ENCODE peak calls at places on chromosomes 4 and X, in ten cellular contexts. N is GM20000, T is hypothalamus, Z is mucosa of descending colon, X is AG10803, S is EH, M is NCI-H510A treated with DMSO at 0.1 percent for 48 hours, D is foreskin fibroblast, E is endodermal cell, J is sciatic nerve. P is an unnamed sample.

GRCh38 chrX:155211208-155211607 is 5.1 kb upstream of the VBP1 start:
- DNase-seq in T (no peak), D (no peak), J (no peak), E (no peak), Z (no peak), M (no peak), X (no peak), N (no peak), S (no peak), P (no peak)

GRCh38 chr4:85953651-85954018 is 406.2 kb downstream of the MAPK10 start:
- DNase-seq in Z (no peak), T (no peak), J (no peak), X (peak; percentile 40), S (peak; percentile 90), D (peak; percentile 62), N (no peak), E (no peak), M (no peak), P (no peak)

GRCh38 chr4:11471613-11472012 is 42.9 kb upstream of the HS3ST1 start:
- DNase-seq in J (no peak), S (no peak), T (no peak), M (no peak), D (no peak), N (peak; percentile 16), E (no peak), Z (no peak), X (no peak), P (no peak)

GRCh38 chr4:1234811-1235292 is 14.1 kb downstream of the CTBP1 start:
- DNase-seq in S (no peak), T (no peak), M (no peak), J (peak; percentile 55), N (no peak), X (no peak), Z (peak; percentile 17), E (no peak), D (no peak), P (no peak)

GRCh38 chr4:7573692-7574091 is 139.0 kb upstream of the PSAPL1 start:
- DNase-seq in X (no peak), E (no peak), J (no peak), Z (no peak), S (no peak), M (no peak), N (no peak), D (no peak), T (no peak), P (no peak)

GRCh38 chr4:8155660-8156421 is 2.8 kb downstream of the ABLIM2 start:
- DNase-seq in S (no peak), X (no peak), N (no peak), M (no peak), T (no peak), J (no peak), D (no peak), E (no peak), Z (no peak), P (no peak)

GRCh38 chrX:40083120-40083978 is 14.4 kb downstream of the BCOR start:
- DNase-seq in E (peak; percentile 86), T (no peak), J (no peak), N (peak; percentile 33), Z (peak; percentile 59), D (no peak), M (peak; percentile 18), S (no peak), X (no peak), P (no peak)

GRCh38 chr4:8818063-8818881 is 53.4 kb downstream of the HMX1 start:
- DNase-seq in E (no peak), X (no peak), N (no peak), M (no peak), T (no peak), Z (no peak), S (no peak), J (peak; percentile 45), D (no peak), P (peak; percentile 14)

GRCh38 chr4:66574145-66574978 is 904.1 kb upstream of the EPHA5 start:
- DNase-seq in E (peak; percentile 58), N (no peak), X (peak; percentile 40), M (no peak), D (peak; percentile 18), J (no peak), T (no peak), Z (no peak), S (peak; percentile 87), P (no peak)

GRCh38 chr4:104589264-104589868 is 94.7 kb upstream of the CXXC4 start:
- DNase-seq in Z (no peak), E (no peak), T (no peak), X (no peak), D (no peak), N (no peak), M (peak; percentile 68), S (no peak), J (no peak), P (no peak)

GRCh38 chrX:17007134-17007768 is 60.8 kb downstream of the REPS2 start:
- DNase-seq in N (peak; percentile 6), E (peak; percentile 68), T (no peak), J (no peak), S (no peak), D (no peak), M (no peak), Z (no peak), X (peak; percentile 34), P (peak; percentile 24)

GRCh38 chr4:147863111-147863747 is 131.3 kb downstream of the ARHGAP10 start:
- DNase-seq in Z (no peak), X (no peak), E (no peak), S (peak; percentile 21), T (no peak), J (no peak), M (no peak), N (no peak), D (no peak), P (no peak)

GRCh38 chr4:109547394-109547793 is 12.7 kb upstream of the MCUB start:
- DNase-seq in E (no peak), Z (no peak), S (no peak), N (no peak), T (no peak), D (no peak), M (no peak), X (no peak), J (no peak), P (no peak)

GRCh38 chr4:158938462-158939044 is 164.3 kb upstream of the RAPGEF2 start:
- DNase-seq in E (no peak), S (peak; percentile 77), X (peak; percentile 93), N (no peak), M (no peak), T (no peak), Z (no peak), J (no peak), D (peak; percentile 72), P (no peak)

GRCh38 chrX:40175416-40176255 is 77.9 kb upstream of the BCOR start:
- DNase-seq in X (no peak), D (no peak), N (peak; percentile 77), T (no peak), M (peak; percentile 67), J (peak; percentile 86), E (peak; percentile 90), Z (peak; percentile 84), S (peak; percentile 60), P (no peak)